ENCODE peak calls at places on chromosomes 5 and 9, in five cellular contexts. M is tibial nerve, O is PC-3, I is uterus, K is cardiac muscle cell. T is an unnamed sample.

GRCh38 chr5:61330341-61330878 is 1.6 kb upstream of the ZSWIM6 start:
- DNase-seq in M (no peak), O (peak; percentile 50), I (peak; percentile 28), K (peak; percentile 58), T (peak; percentile 83)

GRCh38 chr9:124040935-124041816 is 29.6 kb downstream of the LHX2 start:
- DNase-seq in M (no peak), O (no peak), I (no peak), K (no peak), T (peak; percentile 84)

GRCh38 chr9:7536310-7536939 is 263.2 kb downstream of the DMAC1 start:
- DNase-seq in M (no peak), O (peak; percentile 24), I (no peak), K (peak; percentile 80), T (peak; percentile 71)

GRCh38 chr5:111394580-111394979 is 117.8 kb downstream of the STARD4 start:
- DNase-seq in M (no peak), O (peak; percentile 30), I (no peak), K (peak; percentile 83), T (no peak)

GRCh38 chr5:104598285-104598684 is 1035.7 kb upstream of the NUDT12 start:
- DNase-seq in M (no peak), O (no peak), I (no peak), K (no peak), T (no peak)

GRCh38 chr9:126219166-126219565 is 107.5 kb upstream of the MVB12B start:
- DNase-seq in M (no peak), O (no peak), I (no peak), K (no peak), T (no peak)

GRCh38 chr5:981466-981865 is 27.1 kb upstream of the NKD2 start:
- DNase-seq in M (no peak), O (no peak), I (no peak), K (no peak), T (peak; percentile 32)

GRCh38 chr5:14367364-14367763 is 214.2 kb upstream of the OTULINL start:
- DNase-seq in M (no peak), O (no peak), I (no peak), K (no peak), T (no peak)

GRCh38 chr9:94900222-94901018 is 173.9 kb downstream of the AOPEP start:
- DNase-seq in M (no peak), O (peak; percentile 82), I (peak; percentile 81), K (peak; percentile 97), T (no peak)

GRCh38 chr5:135379052-135379654 is 19.9 kb downstream of the MACROH2A1 start:
- DNase-seq in M (no peak), O (no peak), I (peak; percentile 58), K (no peak), T (no peak)

GRCh38 chr5:42268630-42269029 is 154.6 kb upstream of the GHR start:
- DNase-seq in M (no peak), O (peak; percentile 49), I (no peak), K (peak; percentile 8), T (no peak)

GRCh38 chr5:120684749-120685415 is 220.8 kb downstream of the PRR16 start:
- DNase-seq in M (no peak), O (no peak), I (no peak), K (peak; percentile 6), T (no peak)

DNA sequence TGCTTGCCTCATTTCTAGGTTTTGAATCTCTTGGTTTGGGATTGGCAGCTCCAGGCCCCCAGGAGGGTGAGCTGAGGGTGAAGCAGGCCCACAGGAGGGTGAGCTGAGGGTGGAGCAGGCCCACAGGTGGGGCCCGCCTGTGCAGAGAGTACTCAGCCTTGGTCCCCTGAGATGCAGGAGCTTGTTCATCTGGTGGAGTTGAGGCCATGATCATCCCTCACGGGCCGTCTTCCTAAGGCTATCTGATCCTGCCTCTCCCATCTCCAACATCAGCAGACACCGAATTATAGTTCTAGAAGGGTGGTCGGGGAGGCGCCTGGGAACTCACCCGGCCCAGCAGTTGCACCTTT is 131.7 kb upstream of the PHYKPL start:
- DNase-seq in M (no peak), O (no peak), I (no peak), K (no peak), T (peak; percentile 31)
- H3K9me3 ChIP-seq in M (no peaks in the 10 kb centered on the region), O (no peaks in the 10 kb centered on the region), I (no peaks in the 10 kb centered on the region), K (no peaks in the 10 kb centered on the region), T (no peaks in the 10 kb centered on the region)

GRCh38 chr9:137479892-137480685 is 21.0 kb upstream of the NSMF start:
- DNase-seq in M (no peak), O (no peak), I (no peak), K (no peak), T (no peak)
- H3K27ac ChIP-seq in M (no peak overlapping the region), O (no peak overlapping the region), I (no peak overlapping the region), K (no peak overlapping the region), T (no peak overlapping the region)

GRCh38 chr9:1701113-1701512 is 314.0 kb upstream of the SMARCA2 start:
- DNase-seq in M (no peak), O (no peak), I (no peak), K (no peak), T (no peak)

GRCh38 chr9:1702701-1703100 is 312.4 kb upstream of the SMARCA2 start:
- DNase-seq in M (no peak), O (no peak), I (no peak), K (no peak), T (no peak)

DNA sequence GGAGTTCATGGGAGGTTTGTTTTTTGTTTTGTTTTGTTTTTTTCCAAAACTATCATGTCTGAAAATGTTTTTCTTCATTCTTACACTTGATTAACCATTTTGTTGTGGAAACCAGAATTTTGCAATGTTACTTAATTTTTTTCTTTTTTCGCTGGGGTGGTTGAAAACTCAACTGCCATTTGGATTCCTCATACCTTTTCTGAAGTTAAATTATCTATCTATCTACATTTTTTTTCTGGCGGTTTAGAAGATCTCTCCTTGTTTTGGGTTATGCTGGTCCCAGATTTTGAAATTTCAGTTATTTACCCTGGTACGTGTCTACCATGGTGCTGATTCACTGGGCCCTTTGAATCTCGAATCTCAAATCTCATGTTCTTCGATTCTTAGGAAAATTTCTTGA is 316.2 kb upstream of the SMARCA2 start:
- DNase-seq in M (no peak), O (no peak), I (no peak), K (no peak), T (no peak)
- H3K4me3 ChIP-seq in M (no peak overlapping the region), O (no peak overlapping the region), I (no peak overlapping the region), K (no peak overlapping the region), T (no peak overlapping the region)

GRCh38 chr9:23941051-23941450 is 115.0 kb upstream of the ELAVL2 start:
- DNase-seq in M (no peak), O (no peak), I (no peak), K (no peak), T (no peak)
- H3K9me3 ChIP-seq in M (peaks cover 8% of the 10 kb centered on the region), O (no peaks in the 10 kb centered on the region), I (no peaks in the 10 kb centered on the region), K (no peaks in the 10 kb centered on the region), T (peaks cover 6% of the 10 kb centered on the region)

DNA sequence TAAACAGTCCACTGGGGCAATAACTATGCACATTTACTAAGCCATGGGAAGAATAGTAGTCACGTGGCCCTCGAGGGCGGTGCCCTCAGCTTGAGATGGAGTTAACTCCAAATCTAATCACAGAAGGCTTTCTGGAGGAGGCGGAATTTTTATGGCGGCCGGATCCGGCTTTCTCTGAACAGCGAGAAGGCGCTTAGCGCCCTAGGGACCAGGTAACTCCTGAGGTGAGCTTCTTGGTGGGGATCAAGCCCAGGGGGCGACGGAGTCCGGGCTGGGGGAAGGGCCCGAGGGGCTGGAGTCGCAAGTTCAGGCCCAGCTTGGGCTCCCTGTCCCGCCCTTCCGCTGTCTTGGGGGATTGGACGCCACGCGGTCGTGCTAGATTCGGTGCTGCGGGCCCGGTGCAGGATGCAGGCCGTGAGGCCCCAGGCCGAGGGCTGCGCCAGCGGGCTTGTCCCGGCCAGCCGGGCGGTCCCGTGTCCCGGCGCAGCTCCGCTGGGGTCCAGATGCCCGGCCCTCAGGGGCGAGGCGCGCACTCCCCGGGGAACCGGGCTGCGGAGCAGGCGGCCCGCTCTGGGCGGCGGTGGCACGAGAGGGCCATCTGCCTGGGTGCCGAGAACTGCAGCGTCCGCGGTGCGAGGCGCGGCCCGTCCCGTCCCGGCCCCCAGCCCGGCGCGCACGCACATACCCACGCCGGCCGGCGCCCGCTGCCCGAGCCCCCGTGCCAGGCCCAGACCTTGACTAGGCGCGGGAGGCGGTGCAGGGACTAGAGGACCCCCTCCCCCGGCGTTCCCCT is 1.7 kb upstream of the NSD1 start:
- DNase-seq in M (no peak), O (no peak), I (no peak), K (peak; percentile 39), T (peak; percentile 78)
- H3K27ac ChIP-seq in M (peak overlapping the region; percentile 97), O (no peak overlapping the region), I (peak overlapping the region; percentile 92), K (no peak overlapping the region), T (no peak overlapping the region)

DNA sequence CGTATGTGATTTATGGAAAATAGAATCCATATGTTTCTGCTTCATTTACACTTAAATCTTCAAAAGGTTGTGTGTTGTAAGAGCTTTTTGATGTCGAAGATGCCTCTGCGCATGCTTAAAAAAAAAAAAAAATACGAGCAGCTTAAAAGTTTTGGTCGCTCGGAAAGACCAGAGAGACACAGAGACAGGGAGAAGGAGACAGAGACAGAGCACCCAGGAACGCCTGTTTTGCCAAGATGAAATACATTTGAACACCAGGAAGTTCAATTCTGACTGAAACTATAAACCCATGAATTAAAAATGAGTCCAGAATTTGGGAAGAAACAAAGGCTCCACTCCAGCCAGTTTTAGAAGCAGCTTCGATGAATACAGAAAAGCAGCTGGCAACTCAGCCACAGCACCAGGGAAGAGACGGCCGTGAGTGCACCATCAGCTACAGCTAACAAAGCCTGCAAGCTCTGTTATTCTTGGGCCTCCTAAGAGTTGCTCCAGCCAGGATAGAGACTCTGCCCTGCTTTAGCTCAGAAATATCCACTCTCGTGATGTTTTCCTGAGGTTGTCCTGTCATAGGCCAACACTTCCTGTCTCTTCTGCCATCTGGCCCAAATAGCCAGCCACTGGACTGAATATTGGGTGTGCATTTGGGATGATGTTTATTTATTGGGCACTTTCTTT is 2.5 kb upstream of the ZNF474 start:
- DNase-seq in M (no peak), O (no peak), I (no peak), K (peak; percentile 23), T (peak; percentile 52)
- H3K4me3 ChIP-seq in M (no peak overlapping the region), O (no peak overlapping the region), I (no peak overlapping the region), K (no peak overlapping the region), T (peak overlapping the region; percentile 59)

DNA sequence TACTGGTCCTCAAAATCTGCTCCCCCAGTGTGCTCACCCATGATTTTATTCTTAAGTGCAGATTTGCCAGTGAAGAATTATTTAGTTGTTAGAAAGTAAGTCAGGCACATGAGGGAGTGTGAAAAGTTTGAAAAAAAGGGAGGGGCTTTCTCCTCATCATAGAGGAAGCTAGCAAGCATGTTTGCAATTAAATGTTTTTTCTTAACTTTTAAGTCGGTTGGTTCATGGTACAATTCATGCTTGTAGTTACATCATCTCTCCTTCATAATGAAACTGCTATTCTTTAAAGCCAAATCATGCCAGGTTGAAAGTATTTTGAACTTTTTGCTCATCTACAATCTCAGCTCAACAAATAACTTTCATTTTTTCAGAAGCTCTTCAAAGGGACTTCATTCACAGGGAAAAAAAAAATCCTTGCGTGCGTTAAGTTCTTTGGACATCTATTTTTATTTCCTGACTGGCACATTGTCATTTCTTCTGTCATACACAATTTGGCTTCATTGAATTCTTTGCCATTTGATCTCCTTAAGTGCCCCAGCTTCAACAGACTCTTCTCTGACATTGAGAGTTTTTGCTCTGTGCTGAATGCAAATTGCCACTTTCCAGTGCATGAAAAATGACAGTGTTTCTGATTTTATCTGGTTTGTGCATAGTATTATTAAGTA is 456.9 kb downstream of the TMEM232 start:
- DNase-seq in M (no peak), O (no peak), I (no peak), K (no peak), T (no peak)
- H3K9me3 ChIP-seq in M (no peaks in the 10 kb centered on the region), O (no peaks in the 10 kb centered on the region), I (no peaks in the 10 kb centered on the region), K (no peaks in the 10 kb centered on the region), T (no peaks in the 10 kb centered on the region)

GRCh38 chr9:76818271-76818670 is 54.0 kb downstream of the PCA3 start:
- DNase-seq in M (no peak), O (peak; percentile 92), I (peak; percentile 93), K (peak; percentile 98), T (peak; percentile 93)
- H3K27ac ChIP-seq in M (peak overlapping the region; percentile 52), O (peak overlapping the region; percentile 98), I (peak overlapping the region; percentile 94), K (no peak overlapping the region), T (peak overlapping the region; percentile 99)